ENCODE peak calls at places on chromosomes 2 and 18, in nine cellular contexts. M is breast epithelium, R is stomach, Y is NB4, U is uterus, V is sigmoid colon, N is upper lobe of left lung, C is spleen, Q is A549. D is an unnamed sample.
A peak's percentile ranks its signal among the peaks of the same experiment; 100 is the strongest.

GRCh38 chr18:46073474-46074331 is 1.6 kb upstream of the PSTPIP2 start:
- DNase-seq in Q (peak; percentile 55), C (peak; percentile 50), M (no peak), V (no peak), N (no peak), U (peak; percentile 26), R (peak; percentile 35), Y (peak; percentile 66), D (peak; percentile 80)

GRCh38 chr2:196584903-196585302 is 54.6 kb upstream of the CCDC150 start:
- DNase-seq in Q (no peak), Y (no peak), N (no peak), C (no peak), U (no peak), V (no peak), R (no peak), M (no peak), D (no peak)

GRCh38 chr18:78776706-78777105 is 202.9 kb upstream of the SALL3 start:
- DNase-seq in C (peak; percentile 29), R (peak; percentile 25), Q (no peak), V (no peak), Y (no peak), N (no peak), U (no peak), M (no peak), D (no peak)

GRCh38 chr2:27798948-27799645 is 27.6 kb downstream of the MRPL33 start:
- DNase-seq in U (peak; percentile 70), Q (peak; percentile 99), R (no peak), M (no peak), N (no peak), Y (peak; percentile 90), V (peak; percentile 85), C (no peak), D (no peak)

GRCh38 chr2:171598713-171599319 is 76.5 kb downstream of the CYBRD1 start:
- DNase-seq in Y (peak; percentile 83), N (no peak), V (no peak), M (no peak), C (no peak), U (no peak), Q (peak; percentile 74), R (peak; percentile 31), D (peak; percentile 67)

GRCh38 chr2:168056242-168056641 is 191.2 kb downstream of the STK39 start:
- DNase-seq in Y (no peak), M (no peak), V (no peak), R (peak; percentile 35), U (no peak), C (no peak), N (no peak), Q (no peak), D (no peak)

GRCh38 chr2:32680937-32681336 is 53.1 kb downstream of the TTC27 start:
- DNase-seq in N (no peak), Q (no peak), R (no peak), C (no peak), M (no peak), V (no peak), U (no peak), Y (no peak), D (no peak)

GRCh38 chr2:230575640-230576324 is 136.9 kb upstream of the CAB39 start:
- DNase-seq in U (no peak), M (no peak), V (no peak), C (no peak), R (no peak), N (no peak), Y (peak; percentile 65), Q (no peak), D (peak; percentile 20)

GRCh38 chr2:158686166-158686792 is 108.8 kb upstream of the DAPL1 start:
- DNase-seq in U (no peak), R (no peak), C (no peak), Y (no peak), Q (no peak), N (no peak), V (no peak), M (no peak), D (no peak)

GRCh38 chr2:43217228-43218220 is 8.9 kb downstream of the ZFP36L2 start:
- DNase-seq in M (no peak), V (no peak), Q (no peak), U (no peak), C (peak; percentile 82), Y (peak; percentile 68), N (no peak), R (no peak), D (no peak)

GRCh38 chr2:108396845-108397244 is 19.1 kb downstream of the SULT1C4 start:
- DNase-seq in M (no peak), N (no peak), Y (peak; percentile 30), U (no peak), V (no peak), C (no peak), Q (peak; percentile 44), R (no peak), D (peak; percentile 39)

GRCh38 chr2:41928593-41928992 is 119.2 kb upstream of the PKDCC start:
- DNase-seq in C (no peak), M (no peak), R (no peak), U (no peak), Y (no peak), V (no peak), Q (peak; percentile 72), N (no peak), D (no peak)

GRCh38 chr2:221077241-221077640 is 494.9 kb downstream of the EPHA4 start:
- DNase-seq in R (no peak), M (no peak), N (no peak), U (no peak), Y (no peak), V (no peak), C (no peak), Q (no peak), D (no peak)

GRCh38 chr18:61833978-61834377 is 58.8 kb downstream of the RNF152 start:
- DNase-seq in Y (no peak), N (no peak), U (no peak), C (no peak), V (no peak), R (no peak), M (no peak), Q (no peak), D (no peak)

GRCh38 chr18:59054892-59055291 is 84.8 kb upstream of the SEC11C start:
- DNase-seq in N (no peak), U (peak; percentile 29), V (peak; percentile 72), Q (no peak), C (no peak), R (peak; percentile 37), Y (no peak), M (peak; percentile 56), D (no peak)

GRCh38 chr2:237242091-237242536 is 156.4 kb downstream of the COPS8 start:
- DNase-seq in R (no peak), C (no peak), Q (no peak), U (no peak), V (no peak), M (no peak), N (no peak), Y (no peak), D (no peak)

GRCh38 chr2:190572251-190572650 is 37.7 kb upstream of the NEMP2 start:
- DNase-seq in M (no peak), V (no peak), N (no peak), R (no peak), Q (no peak), U (no peak), Y (no peak), C (no peak), D (no peak)

GRCh38 chr2:113887393-113887792 is 2.5 kb upstream of the ACTR3 start:
- DNase-seq in C (no peak), U (no peak), N (no peak), V (no peak), R (no peak), Q (no peak), M (no peak), Y (no peak), D (no peak)

GRCh38 chr2:113890253-113891235 is 655 bp downstream of the ACTR3 start:
- DNase-seq in R (peak; percentile 59), U (peak; percentile 46), C (peak; percentile 93), Y (peak; percentile 84), N (peak; percentile 90), Q (peak; percentile 69), V (peak; percentile 85), M (peak; percentile 60), D (peak; percentile 84)

GRCh38 chr2:113891265-113891959 is 1.5 kb downstream of the ACTR3 start:
- DNase-seq in C (no peak), N (no peak), Y (no peak), Q (no peak), U (no peak), M (no peak), R (no peak), V (no peak), D (no peak)

GRCh38 chr2:113888641-113889470 is 1.0 kb upstream of the ACTR3 start:
- DNase-seq in V (no peak), Q (no peak), U (no peak), Y (no peak), M (peak; percentile 54), C (no peak), R (peak; percentile 38), N (no peak), D (no peak)

GRCh38 chr2:113889471-113890252 is at the start of gene ACTR3:
- DNase-seq in N (peak; percentile 97), M (peak; percentile 97), R (peak; percentile 98), Y (peak; percentile 99), V (peak; percentile 98), U (peak; percentile 99), C (peak; percentile 100), Q (peak; percentile 98), D (peak; percentile 99)
- TF ChIP-seq POLR2A in N (no peak), M (no peak), R (no peak), Y (peak; percentile 94), V (peak; percentile 69), U (peak; percentile 83), C (peak; percentile 62), Q (peak; percentile 80), D (peak; percentile 97)

GRCh38 chr2:207394203-207394741 is 135.5 kb upstream of the CREB1 start:
- DNase-seq in Y (no peak), Q (peak; percentile 47), V (no peak), C (no peak), M (no peak), R (no peak), U (no peak), N (no peak), D (no peak)
- TF ChIP-seq POLR2A in Y (no peak), Q (no peak), V (no peak), C (no peak), M (no peak), R (no peak), U (no peak), N (no peak), D (no peak)

DNA sequence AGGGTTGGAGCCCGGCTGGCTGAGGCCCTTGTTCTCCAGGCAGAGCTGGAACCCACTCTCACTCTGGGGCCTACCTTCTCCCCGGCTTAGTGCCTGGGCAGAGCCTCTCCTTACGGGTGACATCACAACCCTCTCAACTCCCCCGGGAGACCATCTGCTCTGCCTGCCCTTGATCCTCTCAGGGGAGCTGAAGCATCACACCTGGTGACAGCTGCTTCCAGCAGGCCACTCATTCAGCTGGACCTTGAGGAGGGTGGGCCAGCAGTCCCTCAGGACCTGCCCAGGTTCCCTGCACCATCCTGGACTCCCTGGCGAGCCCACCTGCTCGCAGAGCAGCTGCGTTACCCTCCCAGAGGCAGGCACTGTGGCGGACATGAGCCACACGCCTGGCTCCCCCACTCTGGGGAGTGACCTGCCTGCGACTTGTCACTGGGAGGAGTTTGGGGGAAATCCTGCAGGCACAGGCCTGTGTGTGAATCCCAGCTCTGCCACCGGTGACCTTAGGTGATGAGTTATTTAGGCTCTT is 13.1 kb downstream of the HS6ST1 start:
- DNase-seq in R (no peak), V (peak; percentile 74), U (no peak), M (no peak), Y (peak; percentile 52), N (no peak), Q (no peak), C (peak; percentile 74), D (no peak)
- TF ChIP-seq POLR2A in R (no peak), V (no peak), U (no peak), M (no peak), Y (no peak), N (no peak), Q (no peak), C (no peak), D (no peak)

GRCh38 chr18:48539406-48540328 is 836 bp downstream of the CTIF start:
- DNase-seq in Q (peak; percentile 39), V (peak; percentile 79), Y (peak; percentile 69), U (peak; percentile 54), R (peak; percentile 32), C (peak; percentile 87), M (peak; percentile 52), N (peak; percentile 89), D (peak; percentile 53)
- TF ChIP-seq POLR2A in Q (no peak), V (no peak), Y (no peak), U (no peak), R (no peak), C (no peak), M (no peak), N (no peak), D (no peak)